ENCODE peak calls at places on chromosomes 5 and 9, in five cellular contexts. A is GM03348; D is T-helper 17 cell; O is posterior cingulate gyrus; W is activated T-helper 1 cell treated with anti-CD3 and anti-CD28 coated beads, Interleukin-12 subunit alpha, Interleukin-12 subunit beta, Interleukin-2, Interleukin-4 antibody, amounts not matched to agents 30 ng/mL and 10 ng/mL and 1 ng/mL, durations not matched to agents 14 hours and 24 hours and 36 hours. S is an unnamed sample.

GRCh38 chr5:57600321-57600720 is 117.7 kb upstream of the ACTBL2 start:
- DNase-seq in W (no peak), O (no peak), A (no peak), D (no peak), S (no peak)

GRCh38 chr5:115770466-115770865 is 46.0 kb downstream of the CDO1 start:
- DNase-seq in D (no peak), W (no peak), O (no peak), A (peak; percentile 10), S (no peak)

GRCh38 chr5:69444127-69444754 is 29.3 kb downstream of the MARVELD2 start:
- DNase-seq in W (no peak), O (no peak), D (no peak), A (no peak), S (no peak)

GRCh38 chr5:54087436-54087835 is 222.9 kb downstream of the ARL15 start:
- DNase-seq in D (no peak), O (no peak), A (peak; percentile 60), W (no peak), S (no peak)

GRCh38 chr9:100601216-100601615 is 23.3 kb downstream of the CAVIN4 start:
- DNase-seq in A (peak; percentile 75), W (peak; percentile 12), D (peak; percentile 24), O (peak; percentile 45), S (peak; percentile 28)

GRCh38 chr9:5869315-5870019 is 21.2 kb upstream of the MLANA start:
- DNase-seq in A (peak; percentile 15), W (no peak), O (no peak), D (no peak), S (no peak)

GRCh38 chr5:135139397-135140134 is 105.5 kb upstream of the PITX1 start:
- DNase-seq in D (no peak), A (peak; percentile 91), O (peak; percentile 15), W (no peak), S (no peak)

GRCh38 chr9:126440938-126441337 is 114.3 kb downstream of the MVB12B start:
- DNase-seq in W (no peak), A (peak; percentile 90), O (peak; percentile 40), D (no peak), S (peak; percentile 83)

GRCh38 chr9:137371966-137372651 is 50.9 kb downstream of the EXD3 start:
- DNase-seq in D (no peak), W (no peak), O (no peak), A (no peak), S (no peak)

GRCh38 chr9:70563437-70564204 is 149.2 kb upstream of the KLF9 start:
- DNase-seq in D (no peak), O (no peak), W (peak; percentile 70), A (peak; percentile 40), S (no peak)

GRCh38 chr5:10592598-10592997 is 28.7 kb downstream of the ANKRD33B start:
- DNase-seq in O (no peak), A (no peak), W (no peak), D (no peak), S (no peak)

GRCh38 chr5:170490381-170490780 is 13.4 kb upstream of the KCNIP1 start:
- DNase-seq in A (no peak), W (no peak), O (no peak), D (no peak), S (no peak)

GRCh38 chr5:140240987-140241706 is 61.8 kb downstream of the PFDN1 start:
- DNase-seq in A (peak; percentile 88), W (no peak), O (peak; percentile 91), D (no peak), S (peak; percentile 78)

GRCh38 chr5:133788121-133788520 is 175.8 kb upstream of the FSTL4 start:
- DNase-seq in O (no peak), W (no peak), D (no peak), A (no peak), S (no peak)